ENCODE peak calls at places on chromosomes 5 and 9, in five cellular contexts. One of them, this sample, is unnamed.

GRCh38 chr9:70389642-70390266 is 24.7 kb downstream of the KLF9 start:
- DNase-seq in hepatocyte: no peak
- DNase-seq in astrocyte: peak; percentile 46
- DNase-seq in A673: no peak
- DNase-seq in K562: no peak
- DNase-seq in this sample: peak; percentile 62

GRCh38 chr5:100731768-100732167 is 171.3 kb downstream of the ST8SIA4 start:
- DNase-seq in K562: no peak
- DNase-seq in astrocyte: no peak
- DNase-seq in hepatocyte: no peak
- DNase-seq in A673: no peak
- DNase-seq in this sample: no peak

GRCh38 chr9:133874061-133874638 is 118.0 kb downstream of the VAV2 start:
- DNase-seq in A673: no peak
- DNase-seq in astrocyte: peak; percentile 92
- DNase-seq in K562: no peak
- DNase-seq in hepatocyte: peak; percentile 83
- DNase-seq in this sample: no peak

GRCh38 chr5:34684281-34684979 is 28.3 kb downstream of the RAI14 start:
- DNase-seq in hepatocyte: peak; percentile 75
- DNase-seq in A673: peak; percentile 80
- DNase-seq in astrocyte: peak; percentile 81
- DNase-seq in K562: no peak
- DNase-seq in this sample: peak; percentile 83

GRCh38 chr9:21812415-21812814 is 10.0 kb downstream of the MTAP start:
- DNase-seq in astrocyte: peak; percentile 65
- DNase-seq in hepatocyte: no peak
- DNase-seq in K562: no peak
- DNase-seq in A673: no peak
- DNase-seq in this sample: no peak

GRCh38 chr5:20833081-20833627 is 845.2 kb upstream of the CDH18 start:
- DNase-seq in astrocyte: no peak
- DNase-seq in hepatocyte: no peak
- DNase-seq in A673: peak; percentile 6
- DNase-seq in K562: peak; percentile 1
- DNase-seq in this sample: no peak

GRCh38 chr9:133715866-133716563 is 22.1 kb downstream of the SARDH start:
- DNase-seq in K562: peak; percentile 31
- DNase-seq in astrocyte: peak; percentile 21
- DNase-seq in A673: peak; percentile 74
- DNase-seq in hepatocyte: peak; percentile 59
- DNase-seq in this sample: peak; percentile 31

GRCh38 chr9:135949666-135950134 is 11.5 kb downstream of the UBAC1 start:
- DNase-seq in A673: no peak
- DNase-seq in hepatocyte: no peak
- DNase-seq in K562: no peak
- DNase-seq in astrocyte: no peak
- DNase-seq in this sample: no peak

GRCh38 chr9:3868466-3868865 is 342.7 kb upstream of the RFX3 start:
- DNase-seq in astrocyte: no peak
- DNase-seq in hepatocyte: no peak
- DNase-seq in A673: no peak
- DNase-seq in K562: no peak
- DNase-seq in this sample: no peak

GRCh38 chr9:124394167-124394566 is 21.1 kb downstream of the PSMB7 start:
- DNase-seq in hepatocyte: no peak
- DNase-seq in A673: no peak
- DNase-seq in astrocyte: no peak
- DNase-seq in K562: no peak
- DNase-seq in this sample: no peak

GRCh38 chr9:134329886-134330285 is 3.6 kb downstream of the RXRA start:
- DNase-seq in astrocyte: no peak
- DNase-seq in K562: no peak
- DNase-seq in hepatocyte: no peak
- DNase-seq in A673: no peak
- DNase-seq in this sample: no peak

GRCh38 chr9:85610074-85610855 is 131.5 kb downstream of the AGTPBP1 start:
- DNase-seq in K562: peak; percentile 61
- DNase-seq in hepatocyte: peak; percentile 81
- DNase-seq in astrocyte: peak; percentile 57
- DNase-seq in A673: peak; percentile 75
- DNase-seq in this sample: peak; percentile 89

GRCh38 chr5:155147222-155147621 is 133.7 kb downstream of the KIF4B start:
- DNase-seq in K562: peak; percentile 15
- DNase-seq in A673: peak; percentile 40
- DNase-seq in astrocyte: no peak
- DNase-seq in hepatocyte: peak; percentile 14
- DNase-seq in this sample: peak; percentile 3

GRCh38 chr5:36647046-36647445 is 40.6 kb downstream of the SLC1A3 start:
- DNase-seq in A673: no peak
- DNase-seq in hepatocyte: no peak
- DNase-seq in astrocyte: no peak
- DNase-seq in K562: no peak
- DNase-seq in this sample: no peak

GRCh38 chr5:102740515-102740914 is 14.6 kb upstream of the PAM start:
- DNase-seq in hepatocyte: no peak
- DNase-seq in K562: no peak
- DNase-seq in astrocyte: no peak
- DNase-seq in A673: no peak
- DNase-seq in this sample: no peak

GRCh38 chr5:143168877-143169810 is 234.3 kb downstream of the NR3C1 start:
- DNase-seq in K562: no peak
- DNase-seq in astrocyte: no peak
- DNase-seq in hepatocyte: no peak
- DNase-seq in A673: no peak
- DNase-seq in this sample: no peak

GRCh38 chr9:75885652-75886051 is 4.8 kb upstream of the PCSK5 start:
- DNase-seq in K562: no peak
- DNase-seq in astrocyte: no peak
- DNase-seq in A673: no peak
- DNase-seq in hepatocyte: no peak
- DNase-seq in this sample: no peak

GRCh38 chr9:69809304-69809863 is 11.2 kb upstream of the CFAP95 start:
- DNase-seq in A673: peak; percentile 74
- DNase-seq in hepatocyte: no peak
- DNase-seq in astrocyte: no peak
- DNase-seq in K562: no peak
- DNase-seq in this sample: no peak

GRCh38 chr9:120892748-120893584 is 16.0 kb upstream of the PHF19 start:
- DNase-seq in hepatocyte: no peak
- DNase-seq in astrocyte: peak; percentile 89
- DNase-seq in A673: peak; percentile 49
- DNase-seq in K562: peak; percentile 33
- DNase-seq in this sample: peak; percentile 75

GRCh38 chr9:35748858-35749514 is at the start of the genes GBA2 and RGP1:
- DNase-seq in astrocyte: peak; percentile 47
- DNase-seq in K562: peak; percentile 87
- DNase-seq in hepatocyte: peak; percentile 93
- DNase-seq in A673: peak; percentile 65
- DNase-seq in this sample: peak; percentile 69

GRCh38 chr5:10636363-10637142 is 72.7 kb downstream of the ANKRD33B start:
- DNase-seq in astrocyte: no peak
- DNase-seq in A673: no peak
- DNase-seq in hepatocyte: no peak
- DNase-seq in K562: no peak
- DNase-seq in this sample: no peak

DNA sequence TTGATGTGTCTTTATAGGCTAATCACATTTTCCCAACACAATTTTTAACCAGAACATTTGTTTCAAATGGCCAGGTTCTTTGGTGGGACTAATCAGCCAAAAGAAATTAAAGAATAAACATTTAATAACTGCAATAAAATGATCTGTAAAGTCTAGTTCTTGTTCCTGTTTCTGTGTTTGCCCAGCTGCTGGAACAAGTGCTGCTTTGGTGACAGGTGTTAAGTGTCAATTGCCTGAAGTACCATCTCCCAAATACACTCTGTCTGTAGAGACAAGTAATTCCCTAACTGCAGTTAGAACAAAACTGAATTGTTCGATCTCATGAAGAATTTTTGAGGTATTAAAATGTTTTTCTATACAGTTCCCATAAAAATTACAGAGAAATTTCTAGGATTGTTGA is 402.3 kb upstream of the CHD1 start:
- DNase-seq in K562: no peak
- DNase-seq in A673: no peak
- DNase-seq in hepatocyte: no peak
- DNase-seq in astrocyte: no peak
- DNase-seq in this sample: no peak
- H3K4me1 ChIP-seq in K562: no peaks in the 10 kb centered on the region
- H3K4me1 ChIP-seq in A673: no peaks in the 10 kb centered on the region
- H3K4me1 ChIP-seq in hepatocyte: no peaks in the 10 kb centered on the region
- H3K4me1 ChIP-seq in astrocyte: no peaks in the 10 kb centered on the region
- H3K4me1 ChIP-seq in this sample: no peaks in the 10 kb centered on the region

DNA sequence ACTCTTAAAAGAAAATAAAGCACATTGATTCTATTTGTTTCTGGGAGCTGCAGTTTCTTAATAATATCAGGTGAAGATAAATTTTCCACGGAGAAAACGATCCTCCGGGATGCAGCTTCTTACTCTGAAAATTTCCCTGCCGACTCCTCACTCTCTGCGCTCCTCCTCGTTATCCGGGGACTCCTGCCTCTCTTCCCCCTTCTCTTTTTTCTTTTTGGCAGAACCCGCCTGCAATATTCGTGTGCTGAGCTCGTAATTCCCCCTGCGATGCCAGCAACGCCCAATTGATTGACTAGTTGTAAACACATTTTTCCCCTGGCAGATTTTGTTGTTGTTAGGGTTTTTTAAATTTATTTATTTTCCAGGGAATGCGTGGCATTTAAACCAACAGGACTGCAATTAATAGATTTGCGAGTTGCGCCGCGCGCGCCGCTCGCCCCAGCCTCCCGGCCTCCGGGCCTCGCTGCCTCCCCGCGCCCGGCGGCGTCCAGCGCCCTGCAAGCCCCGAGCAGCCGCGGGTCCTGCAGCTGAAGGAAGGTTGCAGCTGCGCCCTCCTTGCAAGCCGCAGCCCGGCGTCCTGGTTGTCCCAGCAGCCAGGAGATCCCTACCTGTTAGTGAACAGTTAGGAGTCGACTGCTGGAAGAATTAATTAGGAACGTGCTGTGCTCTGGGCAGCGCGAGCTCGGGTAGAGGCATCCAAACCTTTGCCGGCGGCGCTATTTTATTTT is 2.2 kb downstream of the NTNG2 start:
- DNase-seq in astrocyte: no peak
- DNase-seq in hepatocyte: no peak
- DNase-seq in A673: no peak
- DNase-seq in K562: no peak
- DNase-seq in this sample: no peak
- TF ChIP-seq EZH2 in astrocyte: peak; percentile 73
- TF ChIP-seq EZH2 in hepatocyte: peak; percentile 91
- TF ChIP-seq EZH2 in A673: no peak
- TF ChIP-seq EZH2 in K562: no peak
- TF ChIP-seq EZH2 in this sample: peak; percentile 86

DNA sequence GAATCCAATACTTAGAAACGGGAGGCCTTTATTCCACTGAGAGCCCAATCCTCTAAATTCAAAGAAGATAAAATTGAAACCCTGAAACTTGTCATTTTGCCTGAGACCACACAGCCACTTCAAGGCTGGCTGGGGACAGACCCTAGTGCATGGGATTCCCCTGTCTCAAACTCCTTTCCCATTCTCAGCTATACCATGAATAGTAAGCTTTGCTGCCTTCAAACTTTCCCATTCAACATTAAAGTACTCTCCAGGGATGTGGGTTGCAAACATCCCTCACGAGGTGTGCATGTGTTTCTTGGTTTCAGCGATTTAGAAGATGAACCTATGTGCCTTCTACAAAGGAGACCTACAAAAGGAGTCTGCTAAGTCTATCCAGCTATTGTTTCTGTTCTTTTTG is 64.6 kb downstream of the GABRB2 start:
- DNase-seq in hepatocyte: no peak
- DNase-seq in A673: no peak
- DNase-seq in astrocyte: no peak
- DNase-seq in K562: no peak
- DNase-seq in this sample: no peak
- H3K4me3 ChIP-seq in hepatocyte: no peak overlapping the region
- H3K4me3 ChIP-seq in A673: no peak overlapping the region
- H3K4me3 ChIP-seq in astrocyte: no peak overlapping the region
- H3K4me3 ChIP-seq in K562: no peak overlapping the region
- H3K4me3 ChIP-seq in this sample: no peak overlapping the region

GRCh38 chr9:125462766-125463384 is 201.2 kb downstream of the GAPVD1 start:
- DNase-seq in A673: peak; percentile 31
- DNase-seq in hepatocyte: no peak
- DNase-seq in K562: no peak
- DNase-seq in astrocyte: peak; percentile 92
- DNase-seq in this sample: peak; percentile 36
- H3K4me1 ChIP-seq in A673: peaks cover 10% of the 10 kb centered on the region
- H3K4me1 ChIP-seq in hepatocyte: peaks cover 11% of the 10 kb centered on the region
- H3K4me1 ChIP-seq in K562: peaks cover 2% of the 10 kb centered on the region
- H3K4me1 ChIP-seq in astrocyte: peaks cover 4% of the 10 kb centered on the region
- H3K4me1 ChIP-seq in this sample: peaks cover 13% of the 10 kb centered on the region